ENCODE peak calls at places on chromosomes 6 and 20, in ten cellular contexts. One of them, this sample, is unnamed.

GRCh38 chr6:48476257-48476656 is 365.3 kb upstream of the PTCHD4 start:
- DNase-seq in NCI-H774: no peak
- DNase-seq in Kasumi-1: no peak
- DNase-seq in AG08396: no peak
- DNase-seq in stimulated activated CD4-positive, alpha-beta T cell treated with anti-CD3 and anti-CD28 coated beads, Interleukin-2, amount 100 ng/mL, for 24 hours: no peak
- DNase-seq in thoracic aorta: no peak
- DNase-seq in NCI-H226: no peak
- DNase-seq in fibroblast of mammary gland: peak
- DNase-seq in activated CD4-positive, alpha-beta T cell treated with anti-CD3 and anti-CD28 coated beads for 1 hour: no peak
- DNase-seq in A549: no peak
- DNase-seq in this sample: no peak

GRCh38 chr6:43811101-43812099 is 41.4 kb downstream of the VEGFA start:
- DNase-seq in thoracic aorta: no peak
- DNase-seq in NCI-H226: no peak
- DNase-seq in stimulated activated CD4-positive, alpha-beta T cell treated with anti-CD3 and anti-CD28 coated beads, Interleukin-2, amount 100 ng/mL, for 24 hours: no peak
- DNase-seq in Kasumi-1: no peak
- DNase-seq in AG08396: no peak
- DNase-seq in A549: no peak
- DNase-seq in fibroblast of mammary gland: no peak
- DNase-seq in NCI-H774: no peak
- DNase-seq in activated CD4-positive, alpha-beta T cell treated with anti-CD3 and anti-CD28 coated beads for 1 hour: no peak
- DNase-seq in this sample: no peak

GRCh38 chr20:24382330-24382729 is 87.1 kb upstream of the SYNDIG1 start:
- DNase-seq in stimulated activated CD4-positive, alpha-beta T cell treated with anti-CD3 and anti-CD28 coated beads, Interleukin-2, amount 100 ng/mL, for 24 hours: no peak
- DNase-seq in activated CD4-positive, alpha-beta T cell treated with anti-CD3 and anti-CD28 coated beads for 1 hour: no peak
- DNase-seq in NCI-H226: no peak
- DNase-seq in fibroblast of mammary gland: no peak
- DNase-seq in AG08396: no peak
- DNase-seq in A549: no peak
- DNase-seq in Kasumi-1: no peak
- DNase-seq in NCI-H774: no peak
- DNase-seq in thoracic aorta: no peak
- DNase-seq in this sample: no peak

GRCh38 chr6:30847971-30848441 is 36.3 kb upstream of the DDR1 start:
- DNase-seq in activated CD4-positive, alpha-beta T cell treated with anti-CD3 and anti-CD28 coated beads for 1 hour: no peak
- DNase-seq in A549: no peak
- DNase-seq in stimulated activated CD4-positive, alpha-beta T cell treated with anti-CD3 and anti-CD28 coated beads, Interleukin-2, amount 100 ng/mL, for 24 hours: no peak
- DNase-seq in thoracic aorta: no peak
- DNase-seq in Kasumi-1: no peak
- DNase-seq in NCI-H226: no peak
- DNase-seq in fibroblast of mammary gland: no peak
- DNase-seq in AG08396: no peak
- DNase-seq in NCI-H774: no peak
- DNase-seq in this sample: no peak

GRCh38 chr20:63612276-63612931 is 14.5 kb downstream of the GMEB2 start:
- DNase-seq in NCI-H226: no peak
- DNase-seq in NCI-H774: no peak
- DNase-seq in fibroblast of mammary gland: no peak
- DNase-seq in A549: no peak
- DNase-seq in Kasumi-1: peak
- DNase-seq in AG08396: no peak
- DNase-seq in thoracic aorta: no peak
- DNase-seq in activated CD4-positive, alpha-beta T cell treated with anti-CD3 and anti-CD28 coated beads for 1 hour: no peak
- DNase-seq in stimulated activated CD4-positive, alpha-beta T cell treated with anti-CD3 and anti-CD28 coated beads, Interleukin-2, amount 100 ng/mL, for 24 hours: no peak
- DNase-seq in this sample: no peak

GRCh38 chr6:674956-675355 is 18.0 kb downstream of the EXOC2 start:
- DNase-seq in thoracic aorta: no peak
- DNase-seq in fibroblast of mammary gland: no peak
- DNase-seq in NCI-H226: no peak
- DNase-seq in Kasumi-1: no peak
- DNase-seq in stimulated activated CD4-positive, alpha-beta T cell treated with anti-CD3 and anti-CD28 coated beads, Interleukin-2, amount 100 ng/mL, for 24 hours: no peak
- DNase-seq in A549: no peak
- DNase-seq in AG08396: no peak
- DNase-seq in NCI-H774: no peak
- DNase-seq in activated CD4-positive, alpha-beta T cell treated with anti-CD3 and anti-CD28 coated beads for 1 hour: no peak
- DNase-seq in this sample: no peak

GRCh38 chr6:170292111-170292777 is 1.4 kb upstream of the DLL1 start:
- DNase-seq in AG08396: no peak
- DNase-seq in Kasumi-1: no peak
- DNase-seq in NCI-H774: no peak
- DNase-seq in stimulated activated CD4-positive, alpha-beta T cell treated with anti-CD3 and anti-CD28 coated beads, Interleukin-2, amount 100 ng/mL, for 24 hours: no peak
- DNase-seq in fibroblast of mammary gland: no peak
- DNase-seq in NCI-H226: no peak
- DNase-seq in thoracic aorta: no peak
- DNase-seq in activated CD4-positive, alpha-beta T cell treated with anti-CD3 and anti-CD28 coated beads for 1 hour: no peak
- DNase-seq in A549: no peak
- DNase-seq in this sample: no peak

GRCh38 chr6:14386263-14386981 is 268.9 kb downstream of the CD83 start:
- DNase-seq in fibroblast of mammary gland: no peak
- DNase-seq in AG08396: no peak
- DNase-seq in activated CD4-positive, alpha-beta T cell treated with anti-CD3 and anti-CD28 coated beads for 1 hour: no peak
- DNase-seq in NCI-H226: no peak
- DNase-seq in thoracic aorta: no peak
- DNase-seq in Kasumi-1: peak
- DNase-seq in NCI-H774: no peak
- DNase-seq in A549: no peak
- DNase-seq in stimulated activated CD4-positive, alpha-beta T cell treated with anti-CD3 and anti-CD28 coated beads, Interleukin-2, amount 100 ng/mL, for 24 hours: no peak
- DNase-seq in this sample: no peak

GRCh38 chr6:34082348-34082747 is 63.5 kb downstream of the GRM4 start:
- DNase-seq in NCI-H774: no peak
- DNase-seq in stimulated activated CD4-positive, alpha-beta T cell treated with anti-CD3 and anti-CD28 coated beads, Interleukin-2, amount 100 ng/mL, for 24 hours: no peak
- DNase-seq in activated CD4-positive, alpha-beta T cell treated with anti-CD3 and anti-CD28 coated beads for 1 hour: no peak
- DNase-seq in Kasumi-1: no peak
- DNase-seq in NCI-H226: no peak
- DNase-seq in thoracic aorta: no peak
- DNase-seq in fibroblast of mammary gland: no peak
- DNase-seq in A549: no peak
- DNase-seq in AG08396: no peak
- DNase-seq in this sample: no peak

GRCh38 chr6:144597511-144597910 is 312.4 kb downstream of the UTRN start:
- DNase-seq in Kasumi-1: no peak
- DNase-seq in activated CD4-positive, alpha-beta T cell treated with anti-CD3 and anti-CD28 coated beads for 1 hour: no peak
- DNase-seq in stimulated activated CD4-positive, alpha-beta T cell treated with anti-CD3 and anti-CD28 coated beads, Interleukin-2, amount 100 ng/mL, for 24 hours: no peak
- DNase-seq in A549: no peak
- DNase-seq in fibroblast of mammary gland: no peak
- DNase-seq in NCI-H226: no peak
- DNase-seq in AG08396: no peak
- DNase-seq in NCI-H774: no peak
- DNase-seq in thoracic aorta: no peak
- DNase-seq in this sample: no peak

GRCh38 chr6:20929283-20929682 is 395.0 kb downstream of the CDKAL1 start:
- DNase-seq in Kasumi-1: no peak
- DNase-seq in activated CD4-positive, alpha-beta T cell treated with anti-CD3 and anti-CD28 coated beads for 1 hour: no peak
- DNase-seq in fibroblast of mammary gland: no peak
- DNase-seq in A549: no peak
- DNase-seq in thoracic aorta: no peak
- DNase-seq in AG08396: no peak
- DNase-seq in NCI-H226: no peak
- DNase-seq in stimulated activated CD4-positive, alpha-beta T cell treated with anti-CD3 and anti-CD28 coated beads, Interleukin-2, amount 100 ng/mL, for 24 hours: no peak
- DNase-seq in NCI-H774: no peak
- DNase-seq in this sample: no peak

GRCh38 chr20:57364451-57364850 is 13.4 kb downstream of the RAE1 start:
- DNase-seq in NCI-H226: no peak
- DNase-seq in NCI-H774: no peak
- DNase-seq in thoracic aorta: no peak
- DNase-seq in AG08396: no peak
- DNase-seq in stimulated activated CD4-positive, alpha-beta T cell treated with anti-CD3 and anti-CD28 coated beads, Interleukin-2, amount 100 ng/mL, for 24 hours: no peak
- DNase-seq in Kasumi-1: no peak
- DNase-seq in A549: no peak
- DNase-seq in activated CD4-positive, alpha-beta T cell treated with anti-CD3 and anti-CD28 coated beads for 1 hour: no peak
- DNase-seq in fibroblast of mammary gland: no peak
- DNase-seq in this sample: no peak

GRCh38 chr6:47454713-47455396 is 22.7 kb upstream of the CD2AP start:
- DNase-seq in thoracic aorta: no peak
- DNase-seq in NCI-H774: no peak
- DNase-seq in activated CD4-positive, alpha-beta T cell treated with anti-CD3 and anti-CD28 coated beads for 1 hour: no peak
- DNase-seq in AG08396: no peak
- DNase-seq in NCI-H226: no peak
- DNase-seq in Kasumi-1: no peak
- DNase-seq in stimulated activated CD4-positive, alpha-beta T cell treated with anti-CD3 and anti-CD28 coated beads, Interleukin-2, amount 100 ng/mL, for 24 hours: no peak
- DNase-seq in fibroblast of mammary gland: no peak
- DNase-seq in A549: no peak
- DNase-seq in this sample: no peak

GRCh38 chr6:63058601-63059000 is 152.7 kb upstream of the FKBP1C start:
- DNase-seq in AG08396: no peak
- DNase-seq in thoracic aorta: no peak
- DNase-seq in NCI-H774: no peak
- DNase-seq in NCI-H226: no peak
- DNase-seq in activated CD4-positive, alpha-beta T cell treated with anti-CD3 and anti-CD28 coated beads for 1 hour: no peak
- DNase-seq in fibroblast of mammary gland: no peak
- DNase-seq in Kasumi-1: peak
- DNase-seq in A549: no peak
- DNase-seq in stimulated activated CD4-positive, alpha-beta T cell treated with anti-CD3 and anti-CD28 coated beads, Interleukin-2, amount 100 ng/mL, for 24 hours: no peak
- DNase-seq in this sample: no peak

GRCh38 chr6:18823782-18824386 is 436.7 kb downstream of the RNF144B start:
- DNase-seq in stimulated activated CD4-positive, alpha-beta T cell treated with anti-CD3 and anti-CD28 coated beads, Interleukin-2, amount 100 ng/mL, for 24 hours: peak
- DNase-seq in thoracic aorta: no peak
- DNase-seq in AG08396: peak
- DNase-seq in NCI-H226: peak
- DNase-seq in A549: no peak
- DNase-seq in Kasumi-1: peak
- DNase-seq in fibroblast of mammary gland: peak
- DNase-seq in NCI-H774: no peak
- DNase-seq in activated CD4-positive, alpha-beta T cell treated with anti-CD3 and anti-CD28 coated beads for 1 hour: no peak
- DNase-seq in this sample: no peak

GRCh38 chr6:155832596-155832995 is 377.0 kb upstream of the NOX3 start:
- DNase-seq in AG08396: peak
- DNase-seq in NCI-H226: no peak
- DNase-seq in A549: no peak
- DNase-seq in fibroblast of mammary gland: peak
- DNase-seq in thoracic aorta: no peak
- DNase-seq in Kasumi-1: no peak
- DNase-seq in stimulated activated CD4-positive, alpha-beta T cell treated with anti-CD3 and anti-CD28 coated beads, Interleukin-2, amount 100 ng/mL, for 24 hours: no peak
- DNase-seq in activated CD4-positive, alpha-beta T cell treated with anti-CD3 and anti-CD28 coated beads for 1 hour: no peak
- DNase-seq in NCI-H774: no peak
- DNase-seq in this sample: peak

GRCh38 chr20:32609371-32609773 is 24.2 kb upstream of the NOL4L start:
- DNase-seq in AG08396: no peak
- DNase-seq in A549: no peak
- DNase-seq in thoracic aorta: no peak
- DNase-seq in NCI-H226: no peak
- DNase-seq in fibroblast of mammary gland: no peak
- DNase-seq in NCI-H774: no peak
- DNase-seq in activated CD4-positive, alpha-beta T cell treated with anti-CD3 and anti-CD28 coated beads for 1 hour: no peak
- DNase-seq in stimulated activated CD4-positive, alpha-beta T cell treated with anti-CD3 and anti-CD28 coated beads, Interleukin-2, amount 100 ng/mL, for 24 hours: no peak
- DNase-seq in Kasumi-1: no peak
- DNase-seq in this sample: no peak